ENCODE peak calls at places on chromosomes 13 and 19, in seven cellular contexts. T is stimulated activated CD4-positive, alpha-beta T cell treated with anti-CD3 and anti-CD28 coated beads, Interleukin-12 subunit alpha, Interleukin-12 subunit beta, amount 100 ng/mL, for 4 hours; F is HL-60; X is GM10248; V is activated naive CD4-positive, alpha-beta T cell; H is Calu3; W is central memory CD4-positive, alpha-beta T cell. K is an unnamed sample.

GRCh38 chr13:67549331-67549730 is 319.2 kb upstream of the PCDH9 start:
- DNase-seq in T (no peak), F (no peak), X (no peak), V (no peak), H (no peak), W (no peak), K (no peak)

GRCh38 chr19:44741841-44742352 is 6.6 kb upstream of the BCL3 start:
- DNase-seq in T (no peak), F (peak; percentile 98), X (no peak), V (no peak), H (peak; percentile 99), W (no peak), K (no peak)

GRCh38 chr19:35777411-35777841 is 2.1 kb downstream of the ARHGAP33 start:
- DNase-seq in T (no peak), F (no peak), X (no peak), V (no peak), H (no peak), W (no peak), K (no peak)

GRCh38 chr13:40058757-40059236 is 403.3 kb downstream of the COG6 start:
- DNase-seq in T (no peak), F (no peak), X (no peak), V (no peak), H (no peak), W (no peak), K (no peak)

GRCh38 chr19:35966771-35967170 is 28.2 kb upstream of the SDHAF1 start:
- DNase-seq in T (no peak), F (no peak), X (no peak), V (no peak), H (no peak), W (no peak), K (no peak)

GRCh38 chr13:109309625-109310363 is 476.6 kb downstream of the IRS2 start:
- DNase-seq in T (no peak), F (no peak), X (no peak), V (no peak), H (no peak), W (no peak), K (no peak)

GRCh38 chr19:46639356-46640061 is 3.5 kb upstream of the GNG8 start:
- DNase-seq in T (no peak), F (peak; percentile 36), X (no peak), V (no peak), H (no peak), W (no peak), K (no peak)

GRCh38 chr13:100022798-100023197 is 41.2 kb downstream of the ZIC2 start:
- DNase-seq in T (no peak), F (no peak), X (no peak), V (no peak), H (no peak), W (no peak), K (no peak)

GRCh38 chr13:24032252-24032651 is 128.3 kb upstream of the SPATA13 start:
- DNase-seq in T (no peak), F (no peak), X (no peak), V (no peak), H (no peak), W (no peak), K (no peak)

GRCh38 chr19:43643326-43643725 is 3.7 kb upstream of the CADM4 start:
- DNase-seq in T (no peak), F (no peak), X (no peak), V (no peak), H (no peak), W (no peak), K (no peak)

GRCh38 chr19:19406878-19407639 is 1.6 kb downstream of the GATAD2A start:
- DNase-seq in T (peak; percentile 38), F (peak; percentile 67), X (no peak), V (peak; percentile 19), H (peak; percentile 34), W (peak; percentile 40), K (no peak)

GRCh38 chr13:79522583-79522982 is 41.6 kb downstream of the NDFIP2 start:
- DNase-seq in T (no peak), F (peak; percentile 93), X (peak; percentile 45), V (no peak), H (no peak), W (no peak), K (no peak)

GRCh38 chr19:47613165-47614146 is 4.5 kb downstream of the BICRA start:
- DNase-seq in T (no peak), F (no peak), X (no peak), V (no peak), H (no peak), W (no peak), K (no peak)

GRCh38 chr13:27347373-27347772 is 76.7 kb downstream of the RASL11A start:
- DNase-seq in T (no peak), F (no peak), X (no peak), V (no peak), H (no peak), W (no peak), K (no peak)

GRCh38 chr19:1047696-1048147 is 7.8 kb downstream of the ABCA7 start:
- DNase-seq in T (no peak), F (no peak), X (no peak), V (no peak), H (no peak), W (no peak), K (no peak)

GRCh38 chr19:30378701-30379100 is 6.5 kb downstream of the ZNF536 start:
- DNase-seq in T (no peak), F (no peak), X (no peak), V (no peak), H (no peak), W (no peak), K (no peak)

GRCh38 chr13:80001510-80001842 is 339.4 kb downstream of the SPRY2 start:
- DNase-seq in T (no peak), F (no peak), X (no peak), V (no peak), H (no peak), W (no peak), K (no peak)

GRCh38 chr13:66546534-66547379 is 683.4 kb downstream of the PCDH9 start:
- DNase-seq in T (no peak), F (no peak), X (no peak), V (no peak), H (no peak), W (no peak), K (no peak)

K was measured in T-helper 17 cell.